ENCODE peak calls at places on chromosomes 1 and 21, in six cellular contexts. Y is Panc1, Z is GM12878, M is HCT116, E is K562, B is HepG2. V is an unnamed sample.

GRCh38 chr1:201191723-201192477 is 1.3 kb downstream of the IGFN1 start:
- DNase-seq in Z (no peak), Y (peak; percentile 47), B (no peak), E (no peak), M (peak; percentile 32), V (no peak)

GRCh38 chr21:43770066-43770655 is 5.9 kb downstream of the CSTB start:
- DNase-seq in Y (no peak), B (no peak), E (no peak), Z (no peak), M (no peak), V (no peak)

GRCh38 chr1:206933333-206933945 is 11.7 kb upstream of the FCMR start:
- DNase-seq in Y (no peak), E (peak; percentile 83), Z (no peak), B (no peak), M (peak; percentile 34), V (peak; percentile 86)

GRCh38 chr1:66497910-66498309 is 36.0 kb upstream of the SGIP1 start:
- DNase-seq in E (no peak), Z (no peak), B (no peak), Y (no peak), M (no peak), V (no peak)

GRCh38 chr21:37208056-37208705 is 59.0 kb downstream of the VPS26C start:
- DNase-seq in B (peak; percentile 13), Y (no peak), M (no peak), E (peak; percentile 42), Z (peak; percentile 68), V (no peak)

GRCh38 chr21:45019887-45020537 is 54.4 kb upstream of the ADARB1 start:
- DNase-seq in M (no peak), E (no peak), B (no peak), Y (no peak), Z (no peak), V (no peak)

GRCh38 chr1:54404939-54405880 is 984 bp downstream of the SSBP3 start:
- DNase-seq in E (peak; percentile 62), M (no peak), Y (no peak), B (no peak), Z (no peak), V (peak; percentile 69)

GRCh38 chr1:47577310-47578025 is 139.6 kb downstream of the FOXD2 start:
- DNase-seq in E (no peak), M (no peak), Y (no peak), Z (no peak), B (no peak), V (no peak)

GRCh38 chr1:228794173-228794572 is 58.9 kb downstream of the RHOU start:
- DNase-seq in Y (no peak), Z (peak; percentile 40), B (no peak), E (no peak), M (no peak), V (no peak)

GRCh38 chr1:109356959-109357358 is 40.8 kb downstream of the SORT1 start:
- DNase-seq in Y (no peak), M (no peak), B (no peak), E (no peak), Z (no peak), V (no peak)

GRCh38 chr1:228464487-228464983 is 22.6 kb upstream of the RNF187 start:
- DNase-seq in Z (no peak), M (no peak), Y (no peak), E (no peak), B (no peak), V (peak; percentile 97)

GRCh38 chr1:87174726-87175237 is 153.9 kb upstream of the LMO4 start:
- DNase-seq in E (no peak), M (no peak), Z (no peak), B (no peak), Y (no peak), V (no peak)

GRCh38 chr1:58739851-58740466 is 40.1 kb upstream of the MYSM1 start:
- DNase-seq in Y (peak; percentile 42), Z (no peak), B (peak; percentile 52), E (peak; percentile 60), M (peak; percentile 39), V (peak; percentile 91)

GRCh38 chr1:23421343-23421742 is 3.2 kb downstream of the TCEA3 start:
- DNase-seq in Y (no peak), E (no peak), Z (no peak), M (no peak), B (no peak), V (no peak)

GRCh38 chr1:22710688-22711024 is at the start of gene EPHB2:
- DNase-seq in M (no peak), E (peak; percentile 84), Z (no peak), B (no peak), Y (no peak), V (peak; percentile 55)

GRCh38 chr1:175555266-175555665 is 188.1 kb downstream of the TNR start:
- DNase-seq in Y (no peak), B (no peak), M (no peak), Z (no peak), E (no peak), V (no peak)

GRCh38 chr1:151888972-151889570 is 20.2 kb downstream of the THEM4 start:
- DNase-seq in Z (no peak), M (no peak), B (no peak), Y (no peak), E (no peak), V (peak; percentile 65)

GRCh38 chr1:228278432-228278941 is 70.6 kb downstream of the OBSCN start:
- DNase-seq in Z (no peak), Y (no peak), B (no peak), M (no peak), E (no peak), V (no peak)

GRCh38 chr1:109864960-109865611 is 45.6 kb upstream of the CSF1 start:
- DNase-seq in B (no peak), Z (no peak), M (no peak), E (no peak), Y (no peak), V (no peak)

GRCh38 chr1:33302325-33302724 is 18.6 kb downstream of the A3GALT2 start:
- DNase-seq in B (no peak), Y (no peak), M (no peak), Z (no peak), E (peak; percentile 56), V (no peak)

GRCh38 chr21:25583370-25584133 is 23.7 kb downstream of the MRPL39 start:
- DNase-seq in M (no peak), Y (no peak), Z (no peak), B (no peak), E (no peak), V (no peak)

GRCh38 chr1:172219966-172220365 is 200.5 kb upstream of the C1orf105 start:
- DNase-seq in Y (no peak), Z (no peak), E (no peak), B (no peak), M (no peak), V (no peak)

GRCh38 chr21:41763996-41764395 is 2.9 kb downstream of the RIPK4 start:
- DNase-seq in Y (no peak), M (no peak), E (no peak), B (no peak), Z (no peak), V (no peak)

GRCh38 chr1:70090875-70091274 is 114.5 kb downstream of the LRRC40 start:
- DNase-seq in Z (no peak), Y (no peak), M (no peak), B (no peak), E (no peak), V (no peak)

GRCh38 chr1:39102537-39103320 is 76.6 kb downstream of the NDUFS5 start:
- DNase-seq in Z (peak; percentile 84), Y (no peak), E (peak; percentile 66), M (peak; percentile 50), B (peak; percentile 53), V (peak; percentile 87)

GRCh38 chr1:32888134-32888533 is 1.8 kb downstream of the HPCA start:
- DNase-seq in Z (no peak), M (no peak), E (no peak), B (no peak), Y (no peak), V (no peak)

GRCh38 chr1:92883297-92883696 is 51.5 kb downstream of the RPL5 start:
- DNase-seq in B (no peak), M (no peak), E (no peak), Z (no peak), Y (no peak), V (no peak)

GRCh38 chr1:201810466-201811216 is 18.3 kb upstream of the IPO9 start:
- DNase-seq in E (no peak), Z (no peak), B (no peak), Y (no peak), M (no peak), V (no peak)

GRCh38 chr1:109307363-109308021 is 681 bp upstream of the MYBPHL start:
- DNase-seq in M (no peak), E (no peak), Y (no peak), B (peak; percentile 34), Z (no peak), V (no peak)

GRCh38 chr1:46532498-46533178 is 18.8 kb downstream of the KNCN start:
- DNase-seq in M (no peak), Y (no peak), E (peak; percentile 93), B (no peak), Z (no peak), V (peak; percentile 85)

GRCh38 chr1:218401896-218402770 is 57.0 kb downstream of the TGFB2 start:
- DNase-seq in B (peak; percentile 85), M (no peak), E (no peak), Y (no peak), Z (no peak), V (no peak)

GRCh38 chr21:43858806-43859648 is 6.0 kb upstream of the AGPAT3 start:
- DNase-seq in B (peak; percentile 50), E (peak; percentile 77), M (no peak), Z (no peak), Y (no peak), V (peak; percentile 39)

GRCh38 chr1:205598841-205599666 is 32.8 kb downstream of the ELK4 start:
- DNase-seq in M (no peak), Y (no peak), B (no peak), Z (no peak), E (no peak), V (no peak)

GRCh38 chr1:242083742-242084141 is 84.8 kb upstream of the MAP1LC3C start:
- DNase-seq in Y (no peak), B (no peak), M (no peak), Z (no peak), E (no peak), V (no peak)
- TF ChIP-seq REST in Y (no peak), B (no peak), M (no peak), Z (no peak), E (no peak), V (no peak)

DNA sequence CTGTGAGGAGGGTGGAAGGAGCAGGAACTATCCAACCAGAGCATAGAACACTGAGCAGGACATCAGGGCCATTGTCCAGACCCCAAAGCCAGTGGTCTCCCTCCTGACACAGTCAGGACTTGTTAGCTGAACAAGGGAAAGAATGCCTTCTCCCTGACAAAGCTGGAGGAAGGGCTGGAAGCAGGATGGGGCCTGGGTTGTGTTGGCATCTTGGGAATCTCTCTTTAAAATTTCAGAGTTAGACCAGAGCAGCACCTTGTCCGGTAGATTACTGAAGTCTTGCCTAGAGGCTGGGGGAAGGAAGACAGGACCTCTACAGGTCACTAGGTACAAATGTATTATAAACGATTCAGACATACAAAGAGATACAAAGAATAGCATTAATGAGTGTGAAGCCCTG is 35.0 kb upstream of the ATP2B4 start:
- DNase-seq in Y (no peak), E (no peak), Z (no peak), B (no peak), M (no peak), V (no peak)
- H3K27ac ChIP-seq in Y (no peak overlapping the region), E (no peak overlapping the region), Z (no peak overlapping the region), B (no peak overlapping the region), M (no peak overlapping the region), V (no peak overlapping the region)

GRCh38 chr21:33015091-33015490 is 10.6 kb upstream of the OLIG2 start:
- DNase-seq in B (no peak), Y (no peak), M (no peak), E (no peak), Z (no peak), V (no peak)
- H3K27me3 ChIP-seq in B (peaks cover 19% of the 10 kb centered on the region), Y (no peaks in the 10 kb centered on the region), M (no peaks in the 10 kb centered on the region), E (peaks cover 4% of the 10 kb centered on the region), Z (peaks cover 3% of the 10 kb centered on the region), V (peaks cover 51% of the 10 kb centered on the region)

GRCh38 chr1:213519098-213519497 is 468.1 kb downstream of the RPS6KC1 start:
- DNase-seq in Z (no peak), E (no peak), Y (no peak), M (no peak), B (peak; percentile 40), V (no peak)
- TF ChIP-seq REST in Z (no peak), E (no peak), Y (no peak), M (no peak), B (no peak), V (no peak)